ENCODE peak calls at places on chromosome 7, in nine cellular contexts. One of them, this sample, is unnamed.

GRCh38 chr7:49774459-49775064 is 1.1 kb downstream of the VWC2 start:
- DNase-seq in colonic mucosa: peak
- DNase-seq in GM06990: no peak
- DNase-seq in uterus: no peak
- DNase-seq in GM12865: no peak
- DNase-seq in fibroblast of mammary gland: no peak
- DNase-seq in brain microvascular endothelial cell: no peak
- DNase-seq in A549: no peak
- DNase-seq in HFF-Myc: no peak
- DNase-seq in this sample: no peak

GRCh38 chr7:38368191-38368605 is 94.8 kb upstream of the TARP start:
- DNase-seq in brain microvascular endothelial cell: peak
- DNase-seq in fibroblast of mammary gland: peak
- DNase-seq in HFF-Myc: peak
- DNase-seq in uterus: no peak
- DNase-seq in GM06990: peak
- DNase-seq in A549: peak
- DNase-seq in GM12865: peak
- DNase-seq in colonic mucosa: peak
- DNase-seq in this sample: no peak

GRCh38 chr7:134660961-134661376 is 14.3 kb downstream of the BPGM start:
- DNase-seq in GM06990: no peak
- DNase-seq in uterus: no peak
- DNase-seq in colonic mucosa: no peak
- DNase-seq in HFF-Myc: no peak
- DNase-seq in GM12865: no peak
- DNase-seq in A549: no peak
- DNase-seq in fibroblast of mammary gland: peak
- DNase-seq in brain microvascular endothelial cell: peak
- DNase-seq in this sample: no peak

GRCh38 chr7:5667391-5667790 is 114.1 kb downstream of the RNF216 start:
- DNase-seq in GM06990: no peak
- DNase-seq in fibroblast of mammary gland: no peak
- DNase-seq in HFF-Myc: no peak
- DNase-seq in brain microvascular endothelial cell: no peak
- DNase-seq in colonic mucosa: no peak
- DNase-seq in uterus: no peak
- DNase-seq in GM12865: no peak
- DNase-seq in A549: no peak
- DNase-seq in this sample: no peak

GRCh38 chr7:83427929-83428328 is 221.0 kb downstream of the SEMA3E start:
- DNase-seq in GM06990: no peak
- DNase-seq in GM12865: no peak
- DNase-seq in uterus: no peak
- DNase-seq in fibroblast of mammary gland: no peak
- DNase-seq in HFF-Myc: no peak
- DNase-seq in colonic mucosa: no peak
- DNase-seq in A549: peak
- DNase-seq in brain microvascular endothelial cell: no peak
- DNase-seq in this sample: no peak

GRCh38 chr7:1571261-1571650 is 1.4 kb upstream of the PSMG3 start:
- DNase-seq in GM06990: no peak
- DNase-seq in GM12865: no peak
- DNase-seq in uterus: no peak
- DNase-seq in A549: peak
- DNase-seq in brain microvascular endothelial cell: peak
- DNase-seq in fibroblast of mammary gland: peak
- DNase-seq in HFF-Myc: no peak
- DNase-seq in colonic mucosa: no peak
- DNase-seq in this sample: no peak

GRCh38 chr7:26195182-26195581 is 5.4 kb downstream of the HNRNPA2B1 start:
- DNase-seq in fibroblast of mammary gland: no peak
- DNase-seq in GM06990: no peak
- DNase-seq in brain microvascular endothelial cell: no peak
- DNase-seq in HFF-Myc: no peak
- DNase-seq in A549: no peak
- DNase-seq in uterus: no peak
- DNase-seq in colonic mucosa: no peak
- DNase-seq in GM12865: no peak
- DNase-seq in this sample: no peak

GRCh38 chr7:140212100-140212881 is 35.5 kb upstream of the KDM7A start:
- DNase-seq in fibroblast of mammary gland: peak
- DNase-seq in colonic mucosa: peak
- DNase-seq in A549: no peak
- DNase-seq in uterus: no peak
- DNase-seq in brain microvascular endothelial cell: no peak
- DNase-seq in HFF-Myc: no peak
- DNase-seq in GM06990: peak
- DNase-seq in GM12865: peak
- DNase-seq in this sample: no peak

GRCh38 chr7:607938-608337 is 88.3 kb upstream of the PDGFA start:
- DNase-seq in A549: no peak
- DNase-seq in fibroblast of mammary gland: no peak
- DNase-seq in GM12865: no peak
- DNase-seq in brain microvascular endothelial cell: no peak
- DNase-seq in HFF-Myc: no peak
- DNase-seq in colonic mucosa: no peak
- DNase-seq in uterus: no peak
- DNase-seq in GM06990: no peak
- DNase-seq in this sample: no peak

GRCh38 chr7:24978837-24979469 is 1.0 kb downstream of the OSBPL3 start:
- DNase-seq in GM06990: no peak
- DNase-seq in brain microvascular endothelial cell: no peak
- DNase-seq in GM12865: peak
- DNase-seq in A549: no peak
- DNase-seq in fibroblast of mammary gland: no peak
- DNase-seq in HFF-Myc: no peak
- DNase-seq in colonic mucosa: no peak
- DNase-seq in uterus: no peak
- DNase-seq in this sample: no peak

GRCh38 chr7:93856319-93856718 is 34.2 kb downstream of the TFPI2 start:
- DNase-seq in brain microvascular endothelial cell: no peak
- DNase-seq in GM12865: peak
- DNase-seq in uterus: no peak
- DNase-seq in HFF-Myc: no peak
- DNase-seq in A549: no peak
- DNase-seq in GM06990: peak
- DNase-seq in colonic mucosa: no peak
- DNase-seq in fibroblast of mammary gland: no peak
- DNase-seq in this sample: no peak

GRCh38 chr7:133754718-133755117 is 372.4 kb upstream of the LRGUK start:
- DNase-seq in brain microvascular endothelial cell: no peak
- DNase-seq in fibroblast of mammary gland: no peak
- DNase-seq in A549: no peak
- DNase-seq in HFF-Myc: no peak
- DNase-seq in uterus: no peak
- DNase-seq in GM06990: no peak
- DNase-seq in colonic mucosa: no peak
- DNase-seq in GM12865: no peak
- DNase-seq in this sample: no peak

GRCh38 chr7:2159176-2159520 is 73.6 kb downstream of the MAD1L1 start:
- DNase-seq in colonic mucosa: no peak
- DNase-seq in GM12865: no peak
- DNase-seq in fibroblast of mammary gland: no peak
- DNase-seq in A549: no peak
- DNase-seq in HFF-Myc: no peak
- DNase-seq in uterus: peak
- DNase-seq in brain microvascular endothelial cell: no peak
- DNase-seq in GM06990: no peak
- DNase-seq in this sample: no peak

GRCh38 chr7:36620166-36620708 is 104.1 kb downstream of the AOAH start:
- DNase-seq in uterus: no peak
- DNase-seq in GM06990: no peak
- DNase-seq in GM12865: no peak
- DNase-seq in fibroblast of mammary gland: no peak
- DNase-seq in brain microvascular endothelial cell: no peak
- DNase-seq in A549: no peak
- DNase-seq in colonic mucosa: no peak
- DNase-seq in HFF-Myc: no peak
- DNase-seq in this sample: no peak

GRCh38 chr7:82932516-82932915 is 230.2 kb downstream of the PCLO start:
- DNase-seq in GM12865: no peak
- DNase-seq in A549: no peak
- DNase-seq in brain microvascular endothelial cell: no peak
- DNase-seq in uterus: no peak
- DNase-seq in HFF-Myc: no peak
- DNase-seq in colonic mucosa: no peak
- DNase-seq in GM06990: no peak
- DNase-seq in fibroblast of mammary gland: no peak
- DNase-seq in this sample: no peak

DNA sequence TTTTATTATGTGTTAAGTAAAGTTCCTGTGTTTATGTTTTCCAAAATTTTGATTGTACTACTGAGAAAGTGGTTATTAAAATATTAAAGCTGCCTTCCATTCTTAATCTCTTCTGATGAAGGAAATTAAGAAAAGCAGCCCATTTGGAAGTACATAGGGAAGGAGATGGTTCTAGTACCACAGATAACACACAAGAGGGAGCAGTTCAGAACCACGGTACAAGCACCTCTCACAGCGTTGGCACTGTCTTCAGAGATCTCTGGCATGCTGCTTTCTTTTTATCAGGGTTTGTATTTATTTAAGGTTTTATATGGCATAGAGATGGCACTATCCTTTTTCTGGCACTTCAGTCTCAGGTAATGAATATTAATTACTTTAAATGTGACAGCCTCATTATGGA is 111.6 kb downstream of the PHTF2 start:
- DNase-seq in brain microvascular endothelial cell: no peak
- DNase-seq in colonic mucosa: no peak
- DNase-seq in HFF-Myc: no peak
- DNase-seq in GM12865: no peak
- DNase-seq in uterus: no peak
- DNase-seq in fibroblast of mammary gland: peak
- DNase-seq in GM06990: no peak
- DNase-seq in A549: peak
- DNase-seq in this sample: no peak
- TF ChIP-seq CTCF in brain microvascular endothelial cell: peak
- TF ChIP-seq CTCF in colonic mucosa: no peak
- TF ChIP-seq CTCF in HFF-Myc: no peak
- TF ChIP-seq CTCF in GM12865: no peak
- TF ChIP-seq CTCF in uterus: no peak
- TF ChIP-seq CTCF in fibroblast of mammary gland: peak
- TF ChIP-seq CTCF in GM06990: no peak
- TF ChIP-seq CTCF in A549: no peak
- TF ChIP-seq CTCF in this sample: peak

DNA sequence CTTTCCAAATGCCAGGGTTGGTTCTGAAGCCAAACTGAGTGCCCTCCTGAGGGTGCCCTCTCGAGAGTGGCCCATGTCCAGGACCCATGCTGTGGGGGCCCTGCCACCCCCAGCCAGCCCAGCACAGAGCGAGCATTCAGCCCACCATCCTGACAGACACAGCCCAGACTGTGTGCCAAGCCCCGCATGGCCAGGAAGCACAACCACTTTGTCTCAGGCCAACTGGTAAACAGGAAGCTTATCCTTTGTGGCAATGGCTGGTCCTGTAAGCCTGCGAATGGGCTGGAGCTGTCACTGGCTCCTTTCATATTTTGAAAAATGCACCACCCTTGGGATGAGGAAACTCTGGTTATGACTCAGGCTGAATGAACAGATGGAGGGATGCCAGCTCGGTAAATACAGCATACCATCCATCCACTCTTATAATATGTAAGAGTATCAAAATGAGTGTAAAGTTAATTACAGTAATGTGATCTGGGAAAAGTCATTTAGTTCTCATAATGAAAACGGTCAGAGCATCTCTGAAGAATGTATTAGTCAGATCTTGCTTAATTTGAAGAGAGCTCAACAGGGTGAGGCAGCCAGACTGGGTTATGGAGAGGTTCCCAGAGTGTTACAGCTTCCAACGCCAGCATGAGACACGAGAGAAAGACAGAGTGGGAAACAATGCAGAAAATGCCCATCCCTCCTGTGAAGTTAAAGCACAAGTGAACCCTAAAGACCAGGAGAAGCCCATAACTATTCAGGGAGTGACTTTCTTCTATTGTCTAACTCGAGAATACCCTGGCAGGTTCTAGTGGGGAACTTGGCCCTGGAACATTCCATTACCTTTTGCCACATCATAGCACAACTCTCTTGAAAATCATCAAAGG is 65.1 kb downstream of the STK17A start:
- DNase-seq in GM12865: peak
- DNase-seq in fibroblast of mammary gland: peak
- DNase-seq in HFF-Myc: peak
- DNase-seq in uterus: peak
- DNase-seq in A549: peak
- DNase-seq in colonic mucosa: peak
- DNase-seq in brain microvascular endothelial cell: peak
- DNase-seq in GM06990: peak
- DNase-seq in this sample: peak
- H3K4me3 ChIP-seq in GM12865: peak
- H3K4me3 ChIP-seq in fibroblast of mammary gland: peak
- H3K4me3 ChIP-seq in HFF-Myc: peak
- H3K4me3 ChIP-seq in uterus: no peak
- H3K4me3 ChIP-seq in A549: no peak
- H3K4me3 ChIP-seq in colonic mucosa: no peak
- H3K4me3 ChIP-seq in brain microvascular endothelial cell: peak
- H3K4me3 ChIP-seq in GM06990: peak
- H3K4me3 ChIP-seq in this sample: no peak

DNA sequence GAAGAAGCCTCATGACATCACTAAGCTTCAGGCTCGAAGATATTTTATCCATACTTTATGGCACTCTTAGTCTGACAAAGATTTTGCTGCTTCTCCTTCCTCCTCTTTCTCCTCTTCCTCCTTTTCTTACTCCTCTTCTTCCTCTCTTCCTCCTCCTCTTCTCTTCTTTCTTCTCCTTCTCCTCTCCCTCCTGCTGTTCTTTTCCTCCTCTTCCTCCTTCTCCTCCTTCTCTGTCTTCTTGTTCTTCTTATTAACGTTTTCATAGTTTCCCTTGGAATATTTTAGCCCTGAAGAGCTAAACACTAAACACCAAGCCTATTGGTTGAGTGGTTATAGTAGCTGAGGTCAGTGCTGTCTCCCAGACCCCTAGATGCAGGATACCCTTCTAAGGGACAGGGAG is 137.7 kb downstream of the CREB5 start:
- DNase-seq in brain microvascular endothelial cell: no peak
- DNase-seq in HFF-Myc: no peak
- DNase-seq in A549: no peak
- DNase-seq in fibroblast of mammary gland: no peak
- DNase-seq in uterus: no peak
- DNase-seq in colonic mucosa: no peak
- DNase-seq in GM12865: no peak
- DNase-seq in GM06990: no peak
- DNase-seq in this sample: no peak
- TF ChIP-seq CTCF in brain microvascular endothelial cell: no peak
- TF ChIP-seq CTCF in HFF-Myc: no peak
- TF ChIP-seq CTCF in A549: no peak
- TF ChIP-seq CTCF in fibroblast of mammary gland: no peak
- TF ChIP-seq CTCF in uterus: no peak
- TF ChIP-seq CTCF in colonic mucosa: no peak
- TF ChIP-seq CTCF in GM12865: no peak
- TF ChIP-seq CTCF in GM06990: no peak
- TF ChIP-seq CTCF in this sample: no peak

DNA sequence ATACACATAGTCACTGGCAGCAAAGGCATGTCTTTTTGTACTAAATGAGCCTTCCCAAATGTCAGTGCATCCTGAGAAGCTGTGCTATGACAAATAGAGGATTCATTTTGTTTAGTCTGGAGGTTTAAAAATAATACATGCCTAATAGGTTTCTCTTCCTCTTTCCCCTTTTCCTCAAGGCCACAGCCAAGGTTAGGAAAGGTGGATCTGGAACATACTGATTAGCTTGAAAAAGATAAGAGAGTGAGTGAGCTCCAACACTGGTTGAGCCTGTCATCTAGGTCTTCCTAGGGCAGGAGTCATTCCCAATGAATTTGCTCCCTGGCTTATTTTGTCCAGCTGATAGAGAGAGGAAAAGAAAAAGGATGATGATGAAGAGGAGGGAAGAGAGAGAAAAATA is 14.4 kb upstream of the SP4 start:
- DNase-seq in uterus: no peak
- DNase-seq in colonic mucosa: no peak
- DNase-seq in brain microvascular endothelial cell: no peak
- DNase-seq in HFF-Myc: no peak
- DNase-seq in GM06990: no peak
- DNase-seq in A549: no peak
- DNase-seq in GM12865: no peak
- DNase-seq in fibroblast of mammary gland: no peak
- DNase-seq in this sample: no peak
- H3K4me3 ChIP-seq in uterus: no peak
- H3K4me3 ChIP-seq in colonic mucosa: no peak
- H3K4me3 ChIP-seq in brain microvascular endothelial cell: no peak
- H3K4me3 ChIP-seq in HFF-Myc: no peak
- H3K4me3 ChIP-seq in GM06990: no peak
- H3K4me3 ChIP-seq in A549: no peak
- H3K4me3 ChIP-seq in GM12865: no peak
- H3K4me3 ChIP-seq in fibroblast of mammary gland: no peak
- H3K4me3 ChIP-seq in this sample: no peak